ENCODE peak calls at places on chromosomes 11 and 22, in ten cellular contexts. O is endothelial cell, E is tibial artery, R is ovary, I is coronary artery, A is lower lobe of right lung, G is brain microvascular endothelial cell, S is nephron progenitor cell, B is Calu3, D is choroid plexus epithelial cell. M is an unnamed sample.

GRCh38 chr22:46297151-46297819 is 615 bp downstream of the GTSE1 start:
- DNase-seq in O (peak), E (no peak), R (peak), I (no peak), A (peak), G (peak), S (peak), B (peak), D (peak), M (peak)

GRCh38 chr22:38016182-38017078 is 32.1 kb upstream of the SOX10 start:
- DNase-seq in O (no peak), E (no peak), R (peak), I (no peak), A (no peak), G (no peak), S (no peak), B (peak), D (peak), M (no peak)

GRCh38 chr11:64583296-64584262 is 7.4 kb upstream of the SLC22A12 start:
- DNase-seq in O (no peak), E (no peak), R (peak), I (no peak), A (peak), G (no peak), S (no peak), B (no peak), D (no peak), M (no peak)

GRCh38 chr11:65316311-65316978 is 1.8 kb downstream of the CDC42EP2 start:
- DNase-seq in O (peak), E (peak), R (peak), I (no peak), A (peak), G (peak), S (peak), B (no peak), D (peak), M (no peak)

GRCh38 chr11:132943325-132943736 is 589.0 kb downstream of the OPCML start:
- DNase-seq in O (no peak), E (no peak), R (no peak), I (no peak), A (no peak), G (no peak), S (no peak), B (no peak), D (peak), M (no peak)

GRCh38 chr11:46382644-46383403 is 1.4 kb downstream of the MDK start:
- DNase-seq in O (peak), E (no peak), R (no peak), I (no peak), A (no peak), G (no peak), S (peak), B (no peak), D (peak), M (peak)

GRCh38 chr11:67387074-67387473 is 4.7 kb upstream of the RAD9A start:
- DNase-seq in O (no peak), E (no peak), R (no peak), I (no peak), A (no peak), G (no peak), S (no peak), B (no peak), D (no peak), M (no peak)

GRCh38 chr11:43925932-43926505 is 16.4 kb upstream of the C11orf96 start:
- DNase-seq in O (no peak), E (no peak), R (no peak), I (no peak), A (no peak), G (no peak), S (no peak), B (no peak), D (no peak), M (peak)

GRCh38 chr11:28961726-28962125 is 853.5 kb downstream of the METTL15 start:
- DNase-seq in O (no peak), E (no peak), R (no peak), I (no peak), A (no peak), G (no peak), S (no peak), B (no peak), D (no peak), M (no peak)

GRCh38 chr11:3126207-3126865 is 38.8 kb downstream of the OSBPL5 start:
- DNase-seq in O (peak), E (no peak), R (peak), I (no peak), A (peak), G (no peak), S (peak), B (no peak), D (no peak), M (no peak)

GRCh38 chr11:128763224-128763623 is 69.4 kb downstream of the FLI1 start:
- DNase-seq in O (no peak), E (no peak), R (no peak), I (no peak), A (no peak), G (peak), S (no peak), B (no peak), D (peak), M (no peak)

GRCh38 chr11:2944953-2945756 is 15.9 kb upstream of the PHLDA2 start:
- DNase-seq in O (peak), E (peak), R (peak), I (peak), A (peak), G (peak), S (peak), B (no peak), D (peak), M (peak)

GRCh38 chr11:1422981-1423380 is 33.2 kb downstream of the BRSK2 start:
- DNase-seq in O (no peak), E (no peak), R (no peak), I (no peak), A (no peak), G (no peak), S (no peak), B (no peak), D (no peak), M (no peak)

GRCh38 chr22:22463855-22464540 is 44.5 kb downstream of the ZNF280B start:
- DNase-seq in O (peak), E (no peak), R (peak), I (no peak), A (no peak), G (peak), S (peak), B (peak), D (peak), M (peak)

GRCh38 chr11:87325490-87325872 is 287.7 kb downstream of the TMEM135 start:
- DNase-seq in O (no peak), E (no peak), R (no peak), I (no peak), A (no peak), G (no peak), S (no peak), B (no peak), D (no peak), M (no peak)

GRCh38 chr11:103898065-103898464 is 138.4 kb upstream of the DDI1 start:
- DNase-seq in O (no peak), E (no peak), R (no peak), I (no peak), A (no peak), G (no peak), S (no peak), B (no peak), D (no peak), M (no peak)

GRCh38 chr22:27918351-27919221 is 470 bp downstream of the PITPNB start:
- DNase-seq in O (peak), E (peak), R (peak), I (peak), A (peak), G (peak), S (peak), B (peak), D (peak), M (peak)

GRCh38 chr11:69587454-69588081 is 53.4 kb upstream of the CCND1 start:
- DNase-seq in O (no peak), E (no peak), R (no peak), I (peak), A (no peak), G (peak), S (no peak), B (no peak), D (peak), M (no peak)

GRCh38 chr11:65452806-65453490 is 30.4 kb downstream of the NEAT1 start:
- DNase-seq in O (no peak), E (peak), R (no peak), I (peak), A (no peak), G (peak), S (no peak), B (no peak), D (peak), M (no peak)

GRCh38 chr22:50498322-50498861 is 9.1 kb downstream of the LMF2 start:
- DNase-seq in O (peak), E (peak), R (peak), I (no peak), A (peak), G (peak), S (peak), B (peak), D (peak), M (peak)

GRCh38 chr22:37154925-37155712 is 5.4 kb upstream of the IL2RB start:
- DNase-seq in O (no peak), E (no peak), R (no peak), I (no peak), A (no peak), G (no peak), S (no peak), B (no peak), D (peak), M (no peak)

GRCh38 chr11:19380375-19380774 is 139.6 kb upstream of the E2F8 start:
- DNase-seq in O (no peak), E (no peak), R (no peak), I (no peak), A (no peak), G (peak), S (no peak), B (peak), D (peak), M (no peak)

GRCh38 chr11:12963789-12964536 is 45.2 kb upstream of the RASSF10 start:
- DNase-seq in O (peak), E (peak), R (peak), I (no peak), A (peak), G (peak), S (peak), B (peak), D (peak), M (peak)

GRCh38 chr22:22870577-22871398 is 16.8 kb upstream of the IGLL5 start:
- DNase-seq in O (no peak), E (no peak), R (no peak), I (no peak), A (no peak), G (no peak), S (no peak), B (no peak), D (peak), M (no peak)

GRCh38 chr11:8247312-8247711 is 16.4 kb downstream of the LMO1 start:
- DNase-seq in O (no peak), E (no peak), R (no peak), I (no peak), A (peak), G (no peak), S (no peak), B (peak), D (no peak), M (peak)

GRCh38 chr22:24164823-24165379 is 16.4 kb upstream of the SUSD2 start:
- DNase-seq in O (no peak), E (no peak), R (no peak), I (no peak), A (no peak), G (no peak), S (no peak), B (no peak), D (no peak), M (no peak)

GRCh38 chr11:68977781-68978625 is 2.8 kb downstream of the MRGPRD start:
- DNase-seq in O (no peak), E (no peak), R (no peak), I (no peak), A (peak), G (no peak), S (no peak), B (no peak), D (no peak), M (peak)

GRCh38 chr11:120061761-120062560 is 76.0 kb downstream of the TRIM29 start:
- DNase-seq in O (no peak), E (no peak), R (peak), I (peak), A (no peak), G (no peak), S (peak), B (no peak), D (peak), M (peak)

GRCh38 chr11:134942633-134943032 is 530.6 kb upstream of the B3GAT1 start:
- DNase-seq in O (no peak), E (no peak), R (no peak), I (no peak), A (no peak), G (peak), S (no peak), B (no peak), D (peak), M (no peak)

GRCh38 chr11:134938212-134938611 is 526.2 kb upstream of the B3GAT1 start:
- DNase-seq in O (no peak), E (no peak), R (no peak), I (no peak), A (no peak), G (no peak), S (no peak), B (no peak), D (no peak), M (no peak)

GRCh38 chr11:134940441-134941125 is 528.5 kb upstream of the B3GAT1 start:
- DNase-seq in O (no peak), E (no peak), R (no peak), I (no peak), A (no peak), G (no peak), S (no peak), B (no peak), D (no peak), M (no peak)

GRCh38 chr11:134939046-134939445 is 527.0 kb upstream of the B3GAT1 start:
- DNase-seq in O (no peak), E (no peak), R (no peak), I (no peak), A (no peak), G (no peak), S (no peak), B (no peak), D (no peak), M (no peak)

GRCh38 chr11:134939905-134940304 is 527.9 kb upstream of the B3GAT1 start:
- DNase-seq in O (peak), E (no peak), R (no peak), I (no peak), A (no peak), G (no peak), S (peak), B (no peak), D (peak), M (peak)
- TF ChIP-seq CTCF in O (no peak), E (no peak), R (no peak), I (no peak), A (no peak), G (peak), S (peak), B (no peak), D (peak), M (peak)

DNA sequence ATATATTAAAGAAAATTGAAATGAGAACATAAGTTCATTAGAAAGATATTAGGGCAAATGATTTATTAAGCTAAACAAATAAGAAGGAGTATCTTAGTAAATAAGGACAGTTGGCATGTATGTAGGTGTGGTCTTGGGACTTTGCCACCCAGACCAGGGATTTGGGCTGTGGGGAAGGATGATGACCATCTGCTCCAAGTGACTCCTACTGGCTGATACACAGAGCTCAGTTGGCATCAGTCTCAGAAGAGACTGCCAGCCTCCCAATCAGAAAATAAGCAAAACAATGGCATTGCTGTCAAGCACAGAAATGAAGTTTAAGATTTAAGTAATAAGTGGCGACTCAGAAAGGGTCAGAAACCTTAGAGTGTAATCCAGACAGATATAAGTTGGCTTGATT is 49.5 kb downstream of the PAX6 start:
- DNase-seq in O (no peak), E (no peak), R (no peak), I (no peak), A (no peak), G (no peak), S (no peak), B (no peak), D (no peak), M (no peak)
- TF ChIP-seq CTCF in O (no peak), E (no peak), R (no peak), I (no peak), A (no peak), G (no peak), S (no peak), B (no peak), D (no peak), M (no peak)

GRCh38 chr11:123357990-123358827 is 71.9 kb upstream of the GRAMD1B start:
- DNase-seq in O (peak), E (no peak), R (no peak), I (no peak), A (no peak), G (no peak), S (peak), B (no peak), D (peak), M (peak)
- TF ChIP-seq CTCF in O (no peak), E (no peak), R (no peak), I (no peak), A (no peak), G (peak), S (no peak), B (no peak), D (peak), M (no peak)

DNA sequence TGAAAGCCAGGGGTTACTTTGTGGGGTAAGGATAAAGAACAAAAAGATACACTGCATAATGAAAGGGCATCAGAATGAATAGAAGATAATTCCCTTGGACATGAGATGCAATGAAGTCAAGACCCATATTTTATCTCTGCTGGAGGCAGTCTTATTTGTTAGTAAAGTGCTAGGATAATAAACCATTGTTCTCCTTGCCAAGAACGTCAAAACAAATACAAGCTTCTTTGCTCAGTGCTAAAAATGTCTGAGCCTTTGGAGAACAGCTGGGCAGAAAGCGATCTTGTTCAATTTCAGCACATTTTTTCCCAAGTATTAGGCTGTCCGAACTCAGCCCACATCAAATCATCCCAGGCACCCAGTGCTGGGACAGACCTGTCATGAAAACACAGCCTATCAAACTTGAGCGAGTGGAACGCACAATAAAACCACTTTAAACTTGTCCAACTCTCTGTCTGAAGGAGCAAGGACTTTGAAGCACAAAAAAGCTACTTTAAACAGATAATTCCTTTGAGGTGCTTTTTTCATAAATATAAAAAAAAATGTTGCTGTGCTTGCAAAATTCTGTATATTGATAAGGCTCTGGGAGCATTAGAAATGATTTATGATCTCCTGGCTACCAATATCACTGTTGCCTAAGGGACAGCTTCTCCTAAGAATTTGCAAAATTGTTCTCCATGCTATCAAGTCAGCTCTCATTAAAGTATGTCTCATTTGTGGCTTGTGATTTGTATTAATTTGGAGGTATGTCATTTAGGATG is 37.8 kb upstream of the LDLRAD3 start:
- DNase-seq in O (no peak), E (no peak), R (no peak), I (no peak), A (no peak), G (no peak), S (no peak), B (no peak), D (peak), M (no peak)
- TF ChIP-seq CTCF in O (no peak), E (no peak), R (no peak), I (no peak), A (no peak), G (no peak), S (no peak), B (no peak), D (no peak), M (no peak)

GRCh38 chr22:19717691-19718254 is 3.5 kb downstream of the SEPTIN5 start:
- DNase-seq in O (peak), E (peak), R (peak), I (no peak), A (peak), G (peak), S (peak), B (peak), D (peak), M (peak)
- TF ChIP-seq CTCF in O (peak), E (peak), R (peak), I (peak), A (peak), G (peak), S (peak), B (peak), D (peak), M (peak)